ENCODE peak calls at places on chromosomes 4 and X, in four cellular contexts. N is ACHN, J is NCI-H1092, U is amniotic stem cell. A is an unnamed sample.

GRCh38 chr4:55409468-55410171 is 13.9 kb downstream of the TMEM165 start:
- DNase-seq in N (no peak), U (no peak), J (no peak), A (no peak)

GRCh38 chr4:183155450-183156184 is 56.6 kb downstream of the WWC2 start:
- DNase-seq in U (no peak), J (no peak), N (no peak), A (no peak)

GRCh38 chr4:153211986-153212720 is 7.9 kb downstream of the TRIM2 start:
- DNase-seq in N (no peak), U (no peak), J (no peak), A (no peak)

GRCh38 chr4:94957030-94957429 is 199.3 kb downstream of the BMPR1B start:
- DNase-seq in N (no peak), U (no peak), J (no peak), A (no peak)

GRCh38 chr4:54657194-54657555 is 582 bp upstream of the KIT start:
- DNase-seq in U (no peak), J (peak; percentile 43), N (no peak), A (no peak)

GRCh38 chr4:19348746-19349145 is 903.0 kb upstream of the SLIT2 start:
- DNase-seq in J (no peak), N (no peak), U (no peak), A (no peak)

GRCh38 chrX:13059676-13060499 is 15.5 kb upstream of the FAM9C start:
- DNase-seq in N (peak; percentile 9), J (no peak), U (no peak), A (no peak)

GRCh38 chrX:120250522-120251271 is at the start of gene ZBTB33:
- DNase-seq in U (peak; percentile 87), N (peak; percentile 89), J (peak; percentile 95), A (peak; percentile 91)

GRCh38 chr4:88653371-88653946 is 44.2 kb downstream of the NAP1L5 start:
- DNase-seq in J (no peak), U (no peak), N (no peak), A (no peak)

GRCh38 chr4:7432531-7433375 is 2.0 kb downstream of the PSAPL1 start:
- DNase-seq in J (no peak), U (no peak), N (no peak), A (no peak)

GRCh38 chr4:58807843-58808605 is 1697.8 kb upstream of the IGFBP7 start:
- DNase-seq in J (no peak), N (peak; percentile 15), U (no peak), A (no peak)

GRCh38 chr4:76897522-76898384 is at the start of gene SOWAHB:
- DNase-seq in N (peak; percentile 12), J (peak; percentile 13), U (no peak), A (peak; percentile 79)

GRCh38 chrX:68669094-68669830 is 21.8 kb downstream of the STARD8 start:
- DNase-seq in N (no peak), U (no peak), J (no peak), A (no peak)

GRCh38 chr4:5142726-5143125 is 91.4 kb downstream of the STK32B start:
- DNase-seq in J (no peak), N (peak; percentile 64), U (peak; percentile 22), A (no peak)

GRCh38 chr4:120554086-120554485 is 368.4 kb downstream of the PRDM5 start:
- DNase-seq in U (no peak), N (no peak), J (no peak), A (no peak)

GRCh38 chr4:168677063-168677462 is 180.2 kb downstream of the PALLD start:
- DNase-seq in N (no peak), J (no peak), U (no peak), A (no peak)

GRCh38 chr4:187469627-187470026 is 525.9 kb upstream of the ZFP42 start:
- DNase-seq in J (no peak), U (no peak), N (no peak), A (no peak)

GRCh38 chr4:167216783-167217182 is 17.5 kb downstream of the SPOCK3 start:
- DNase-seq in N (no peak), J (no peak), U (no peak), A (no peak)

GRCh38 chr4:176575141-176575731 is 217.5 kb downstream of the VEGFC start:
- DNase-seq in N (no peak), J (no peak), U (no peak), A (no peak)

GRCh38 chr4:54433686-54434085 is 204.6 kb downstream of the PDGFRA start:
- DNase-seq in N (peak; percentile 27), J (no peak), U (no peak), A (no peak)

GRCh38 chr4:172514011-172514410 is 654.6 kb upstream of the GALNT7 start:
- DNase-seq in N (no peak), U (no peak), J (no peak), A (no peak)

GRCh38 chr4:111808174-111808573 is 337.1 kb upstream of the FAM241A start:
- DNase-seq in N (no peak), U (no peak), J (no peak), A (no peak)

GRCh38 chr4:6907658-6908191 is 1.9 kb upstream of the TBC1D14 start:
- DNase-seq in N (peak; percentile 25), J (no peak), U (no peak), A (no peak)

GRCh38 chrX:122238801-122239200 is 945.3 kb upstream of the GRIA3 start:
- DNase-seq in N (no peak), J (no peak), U (no peak), A (no peak)

GRCh38 chr4:145482209-145483021 is 762 bp downstream of the SMAD1 start:
- DNase-seq in J (peak; percentile 49), U (peak; percentile 49), N (peak; percentile 65), A (peak; percentile 64)

GRCh38 chrX:154596290-154596929 is 11.5 kb downstream of the CTAG1A start:
- DNase-seq in N (peak; percentile 54), U (no peak), J (no peak), A (peak; percentile 86)

GRCh38 chr4:86898562-86898961 is 6.3 kb upstream of the C4orf36 start:
- DNase-seq in U (no peak), J (no peak), N (peak; percentile 20), A (no peak)

GRCh38 chr4:54067163-54067562 is 2.8 kb upstream of the CHIC2 start:
- DNase-seq in U (no peak), N (peak; percentile 19), J (no peak), A (no peak)

GRCh38 chrX:124226129-124226528 is 106.3 kb upstream of the TEX13D start:
- DNase-seq in J (no peak), U (no peak), N (no peak), A (no peak)

GRCh38 chrX:20118065-20118824 is 1.5 kb upstream of the MAP7D2 start:
- DNase-seq in N (no peak), J (no peak), U (no peak), A (peak; percentile 57)

GRCh38 chrX:20382518-20383291 is 116.0 kb upstream of the RPS6KA3 start:
- DNase-seq in J (no peak), N (no peak), U (no peak), A (peak; percentile 10)

GRCh38 chr4:67713531-67714247 is 12.7 kb upstream of the UBA6 start:
- DNase-seq in N (peak; percentile 20), J (no peak), U (no peak), A (no peak)

GRCh38 chr4:154018659-154019058 is 229.8 kb upstream of the SFRP2 start:
- DNase-seq in U (no peak), J (no peak), N (no peak), A (no peak)

GRCh38 chr4:57044996-57045395 is 65.2 kb downstream of the IGFBP7 start:
- DNase-seq in U (no peak), J (no peak), N (no peak), A (no peak)

GRCh38 chrX:143319526-143319925 is 197.7 kb downstream of the SPANXN3 start:
- DNase-seq in J (no peak), N (no peak), U (no peak), A (no peak)

GRCh38 chr4:41644288-41644914 is 104.1 kb downstream of the PHOX2B start:
- DNase-seq in N (peak; percentile 45), U (no peak), J (no peak), A (no peak)

GRCh38 chr4:154854362-154854761 is 73.3 kb downstream of the RBM46 start:
- DNase-seq in U (no peak), J (no peak), N (peak; percentile 27), A (peak; percentile 10)